ENCODE peak calls at places on chromosomes 13 and 19, in four cellular contexts. One of them, this sample, is unnamed.

GRCh38 chr19:49889687-49890348 is 6.9 kb downstream of the IL4I1 start:
- DNase-seq in H1: peak
- DNase-seq in GM12878: no peak
- DNase-seq in HepG2: no peak
- DNase-seq in this sample: peak

GRCh38 chr13:112065867-112066623 is 904 bp upstream of the SOX1 start:
- DNase-seq in H1: no peak
- DNase-seq in GM12878: no peak
- DNase-seq in HepG2: no peak
- DNase-seq in this sample: no peak

GRCh38 chr19:44807652-44808462 is 1.0 kb upstream of the BCAM start:
- DNase-seq in H1: peak
- DNase-seq in GM12878: no peak
- DNase-seq in HepG2: peak
- DNase-seq in this sample: peak

GRCh38 chr13:95498886-95499285 is 53.6 kb upstream of the CLDN10 start:
- DNase-seq in H1: no peak
- DNase-seq in GM12878: no peak
- DNase-seq in HepG2: no peak
- DNase-seq in this sample: no peak

GRCh38 chr19:16771618-16772017 is 52.0 kb downstream of the NWD1 start:
- DNase-seq in H1: peak
- DNase-seq in GM12878: peak
- DNase-seq in HepG2: peak
- DNase-seq in this sample: peak

GRCh38 chr19:47445937-47446402 is 25.7 kb downstream of the SLC8A2 start:
- DNase-seq in H1: no peak
- DNase-seq in GM12878: no peak
- DNase-seq in HepG2: no peak
- DNase-seq in this sample: peak

GRCh38 chr19:55536951-55537740 is at the start of gene SBK2:
- DNase-seq in H1: peak
- DNase-seq in GM12878: no peak
- DNase-seq in HepG2: peak
- DNase-seq in this sample: peak

GRCh38 chr13:28394422-28394821 is 100.5 kb downstream of the FLT1 start:
- DNase-seq in H1: no peak
- DNase-seq in GM12878: no peak
- DNase-seq in HepG2: no peak
- DNase-seq in this sample: no peak

GRCh38 chr19:51359294-51359693 is 6.9 kb downstream of the ETFB start:
- DNase-seq in H1: no peak
- DNase-seq in GM12878: no peak
- DNase-seq in HepG2: no peak
- DNase-seq in this sample: no peak

GRCh38 chr19:18339703-18340102 is 695 bp upstream of the PGPEP1 start:
- DNase-seq in H1: no peak
- DNase-seq in GM12878: no peak
- DNase-seq in HepG2: no peak
- DNase-seq in this sample: peak

GRCh38 chr19:33654840-33655508 is 33.2 kb downstream of the CHST8 start:
- DNase-seq in H1: no peak
- DNase-seq in GM12878: no peak
- DNase-seq in HepG2: no peak
- DNase-seq in this sample: no peak

GRCh38 chr13:110183925-110184324 is 123.0 kb downstream of the COL4A1 start:
- DNase-seq in H1: no peak
- DNase-seq in GM12878: no peak
- DNase-seq in HepG2: no peak
- DNase-seq in this sample: peak

GRCh38 chr13:112752711-112753541 is 63.1 kb downstream of the ATP11A start:
- DNase-seq in H1: no peak
- DNase-seq in GM12878: no peak
- DNase-seq in HepG2: no peak
- DNase-seq in this sample: no peak

GRCh38 chr13:74206061-74206561 is 71.9 kb upstream of the KLF12 start:
- DNase-seq in H1: no peak
- DNase-seq in GM12878: no peak
- DNase-seq in HepG2: no peak
- DNase-seq in this sample: no peak

GRCh38 chr13:61954092-61954491 is 538.4 kb upstream of the PCDH20 start:
- DNase-seq in H1: no peak
- DNase-seq in GM12878: no peak
- DNase-seq in HepG2: peak
- DNase-seq in this sample: peak
- TF ChIP-seq TCF12 in H1: no peak
- TF ChIP-seq TCF12 in GM12878: no peak
- TF ChIP-seq TCF12 in HepG2: no peak
- TF ChIP-seq TCF12 in this sample: no peak

DNA sequence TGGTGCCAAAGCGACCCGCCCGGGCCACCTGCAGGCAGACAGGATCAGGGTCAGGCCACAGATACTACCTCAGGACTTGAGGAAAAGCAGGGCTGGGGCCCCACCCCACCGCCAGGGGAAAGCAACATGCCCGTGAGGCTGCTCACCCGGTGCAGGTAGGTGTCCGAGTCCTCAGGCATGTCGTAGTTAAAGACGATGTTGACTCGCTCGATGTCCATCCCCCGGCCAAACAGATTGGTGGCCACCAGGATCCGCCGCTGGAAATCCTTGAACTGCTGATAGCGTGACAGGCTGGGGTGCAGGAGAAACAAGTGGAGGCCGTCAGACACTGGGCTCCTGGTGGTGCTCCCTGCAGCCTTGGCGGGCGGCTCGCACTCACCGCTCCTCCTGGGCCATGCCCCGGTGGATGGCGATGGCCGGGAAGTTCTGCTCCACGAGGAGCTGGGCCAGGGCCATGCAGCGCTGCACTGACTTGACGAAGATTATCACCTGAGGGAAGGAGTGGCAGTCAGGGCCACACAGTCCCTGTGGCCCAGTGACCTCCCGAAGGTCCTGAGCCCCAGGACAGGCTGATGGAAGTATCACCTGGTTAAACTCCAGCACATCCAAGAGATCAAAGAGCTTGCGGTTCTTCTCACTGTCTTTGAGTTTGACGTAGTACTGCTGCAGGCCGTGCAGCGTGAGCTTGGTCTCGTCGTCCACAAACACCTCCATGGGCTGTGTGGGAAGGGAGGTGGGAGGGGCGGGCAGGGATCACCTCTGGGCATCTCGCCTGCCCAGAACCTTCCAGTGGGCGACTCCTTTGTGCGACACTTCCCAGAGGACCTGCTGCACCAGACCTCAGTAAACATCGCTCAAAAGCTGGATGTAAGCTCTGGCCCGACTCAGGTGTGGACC is 9.7 kb downstream of the DDX39A start:
- DNase-seq in H1: no peak
- DNase-seq in GM12878: no peak
- DNase-seq in HepG2: no peak
- DNase-seq in this sample: no peak
- TF ChIP-seq TCF12 in H1: no peak
- TF ChIP-seq TCF12 in GM12878: no peak
- TF ChIP-seq TCF12 in HepG2: no peak
- TF ChIP-seq TCF12 in this sample: no peak

DNA sequence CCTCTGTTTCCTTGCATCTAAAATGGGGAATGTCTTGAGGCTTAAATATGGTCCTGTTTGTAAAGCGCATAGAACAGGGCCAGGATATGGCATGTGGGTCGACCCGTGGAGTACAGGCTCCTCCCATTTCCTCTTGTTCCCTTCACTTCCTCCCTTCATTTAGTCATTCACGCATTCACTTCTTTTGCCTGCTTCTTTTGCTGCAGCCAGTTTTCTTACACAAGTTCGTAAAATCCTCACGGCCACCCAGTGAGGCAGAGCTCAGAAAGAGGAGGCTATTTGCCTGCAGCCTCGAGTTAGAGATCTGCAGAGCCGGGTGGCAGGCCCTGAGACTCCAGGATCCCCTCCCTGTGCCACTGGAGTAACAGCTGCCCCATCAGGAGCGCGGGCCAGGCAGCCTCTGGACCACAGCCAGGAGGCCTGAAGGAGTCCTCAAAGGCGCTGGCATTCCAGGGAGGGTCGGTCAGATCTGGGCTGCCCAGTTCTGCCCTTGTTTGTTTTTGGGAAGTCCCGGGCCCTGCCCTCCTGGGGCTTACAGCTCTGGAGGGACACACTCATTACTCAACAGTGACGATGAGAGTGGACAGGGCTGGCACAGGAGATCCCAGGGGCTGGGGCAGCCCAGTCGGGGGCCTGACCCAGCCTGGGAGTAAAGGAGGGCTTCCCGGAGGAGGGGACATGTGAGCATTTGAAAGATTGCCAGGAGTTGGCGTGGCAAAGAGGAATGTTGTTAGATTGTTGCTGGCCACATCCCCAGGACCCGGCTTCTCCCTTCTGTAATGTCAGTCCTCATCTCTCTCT is 4.6 kb downstream of the PPP5C start:
- DNase-seq in H1: no peak
- DNase-seq in GM12878: no peak
- DNase-seq in HepG2: no peak
- DNase-seq in this sample: no peak
- TF ChIP-seq TCF12 in H1: no peak
- TF ChIP-seq TCF12 in GM12878: no peak
- TF ChIP-seq TCF12 in HepG2: no peak
- TF ChIP-seq TCF12 in this sample: no peak

DNA sequence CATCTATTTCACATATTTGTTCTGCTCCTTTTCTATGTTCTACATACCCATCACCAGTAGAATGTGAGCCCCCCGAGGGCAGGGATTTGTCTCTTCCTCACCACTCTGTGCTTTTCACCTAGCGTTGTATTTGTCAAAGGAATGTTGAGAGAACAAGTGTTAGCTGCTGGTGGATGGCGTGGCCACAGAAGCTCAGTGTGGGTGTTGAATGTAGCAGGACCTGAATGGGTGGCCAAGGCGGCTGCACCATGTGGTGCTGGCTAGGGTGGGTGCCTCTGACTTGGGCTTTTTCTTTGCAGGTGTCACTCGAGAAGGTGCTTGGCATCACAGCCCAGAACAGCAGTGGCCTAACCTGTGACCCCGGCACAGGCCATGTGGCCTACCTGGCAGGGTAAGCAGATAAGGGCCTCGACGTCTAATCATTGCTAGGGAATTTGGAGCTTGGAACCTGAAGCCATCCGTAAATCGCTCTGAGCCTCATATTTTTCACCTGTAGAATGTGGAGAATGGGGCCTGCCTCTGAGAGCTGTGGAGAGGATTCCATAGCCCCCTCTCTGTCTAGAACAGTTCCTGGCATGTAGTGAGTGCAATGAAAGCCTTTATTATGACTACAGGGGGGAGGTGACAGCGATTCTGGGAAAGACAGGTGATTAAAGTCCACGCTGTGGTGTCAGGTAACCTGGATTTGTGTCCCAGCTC is 3.9 kb downstream of the WDR62 start:
- DNase-seq in H1: no peak
- DNase-seq in GM12878: no peak
- DNase-seq in HepG2: peak
- DNase-seq in this sample: no peak
- TF ChIP-seq TCF12 in H1: no peak
- TF ChIP-seq TCF12 in GM12878: no peak
- TF ChIP-seq TCF12 in HepG2: no peak
- TF ChIP-seq TCF12 in this sample: no peak

GRCh38 chr19:1027020-1027952 is 878 bp downstream of the CNN2 start:
- DNase-seq in H1: no peak
- DNase-seq in GM12878: no peak
- DNase-seq in HepG2: no peak
- DNase-seq in this sample: no peak

GRCh38 chr19:1032264-1032867 is 6.0 kb downstream of the CNN2 start:
- DNase-seq in H1: no peak
- DNase-seq in GM12878: no peak
- DNase-seq in HepG2: no peak
- DNase-seq in this sample: no peak

GRCh38 chr19:1026189-1027019 is at the start of gene CNN2:
- DNase-seq in H1: no peak
- DNase-seq in GM12878: no peak
- DNase-seq in HepG2: peak
- DNase-seq in this sample: peak

DNA sequence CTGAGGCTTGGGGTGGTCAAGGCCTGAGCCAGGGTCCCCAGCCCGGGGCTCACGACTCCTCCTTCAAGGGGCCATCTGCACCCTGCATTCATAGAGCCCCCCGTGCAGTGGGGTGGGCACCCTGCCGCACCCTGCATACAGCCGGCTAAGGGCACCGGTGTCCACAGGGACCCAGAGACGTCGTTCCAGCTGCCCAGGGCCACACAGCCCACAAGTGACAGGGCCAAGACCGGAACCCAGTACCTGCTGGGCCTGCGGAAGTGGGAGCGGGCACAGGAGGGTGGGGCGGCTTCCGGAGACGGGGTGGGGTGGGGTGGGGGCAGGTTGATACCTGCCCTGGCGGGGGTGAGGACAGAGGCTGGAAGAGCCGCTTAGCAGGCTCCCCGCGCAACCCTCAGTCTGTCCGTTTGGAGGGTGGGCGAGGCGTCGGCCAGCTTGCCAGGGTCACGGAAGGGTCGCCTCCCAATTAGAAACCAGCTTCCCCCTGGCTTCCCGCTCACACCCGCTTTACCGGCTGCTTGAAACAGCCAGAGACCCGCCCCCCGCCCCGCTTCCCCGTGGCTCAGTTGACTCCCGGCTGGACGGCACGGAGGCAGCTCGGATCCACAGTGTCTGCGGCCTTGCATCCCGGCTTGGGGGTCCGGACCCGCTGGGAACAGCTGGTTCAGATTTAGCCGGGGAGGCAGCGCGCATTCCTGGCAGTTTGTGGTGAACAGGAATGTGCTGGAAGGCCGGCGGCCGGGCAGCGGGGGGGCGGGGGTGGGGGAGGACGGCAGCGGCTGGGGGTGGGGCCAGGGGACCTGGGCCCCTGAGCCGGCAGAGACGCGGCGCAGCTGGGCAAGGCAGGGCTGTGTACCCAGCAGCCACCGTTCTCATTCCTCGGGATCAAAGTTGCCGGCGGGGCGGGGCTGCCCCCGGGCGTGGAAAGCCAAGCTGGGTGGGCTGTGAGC is 1.8 kb downstream of the CNN2 start:
- DNase-seq in H1: no peak
- DNase-seq in GM12878: no peak
- DNase-seq in HepG2: peak
- DNase-seq in this sample: peak
- TF ChIP-seq TCF12 in H1: peak
- TF ChIP-seq TCF12 in GM12878: no peak
- TF ChIP-seq TCF12 in HepG2: no peak
- TF ChIP-seq TCF12 in this sample: peak

GRCh38 chr13:27194895-27195764 is 23.5 kb upstream of the USP12 start:
- DNase-seq in H1: no peak
- DNase-seq in GM12878: no peak
- DNase-seq in HepG2: no peak
- DNase-seq in this sample: no peak
- TF ChIP-seq TCF12 in H1: no peak
- TF ChIP-seq TCF12 in GM12878: no peak
- TF ChIP-seq TCF12 in HepG2: no peak
- TF ChIP-seq TCF12 in this sample: peak

GRCh38 chr13:41588899-41589298 is 131.5 kb downstream of the RGCC start:
- DNase-seq in H1: no peak
- DNase-seq in GM12878: no peak
- DNase-seq in HepG2: peak
- DNase-seq in this sample: no peak
- TF ChIP-seq TCF12 in H1: no peak
- TF ChIP-seq TCF12 in GM12878: no peak
- TF ChIP-seq TCF12 in HepG2: no peak
- TF ChIP-seq TCF12 in this sample: peak

This sample was measured in SK-N-SH.